ENCODE peak calls at places on chromosomes 5 and 9, in seven cellular contexts. One of them, this sample, is unnamed.

GRCh38 chr5:15203376-15203775 is 296.6 kb upstream of the FBXL7 start:
- DNase-seq in transverse colon: no peak
- DNase-seq in epithelial cell of esophagus: peak
- DNase-seq in AG09309: no peak
- DNase-seq in OCI-LY7: no peak
- DNase-seq in pancreas: no peak
- DNase-seq in IMR-90: peak
- DNase-seq in this sample: no peak

GRCh38 chr9:76143834-76144233 is 250.4 kb downstream of the RFK start:
- DNase-seq in OCI-LY7: no peak
- DNase-seq in pancreas: no peak
- DNase-seq in IMR-90: peak
- DNase-seq in epithelial cell of esophagus: no peak
- DNase-seq in transverse colon: no peak
- DNase-seq in AG09309: no peak
- DNase-seq in this sample: no peak

GRCh38 chr9:125987420-125987819 is 240.2 kb downstream of the PBX3 start:
- DNase-seq in pancreas: no peak
- DNase-seq in transverse colon: no peak
- DNase-seq in IMR-90: no peak
- DNase-seq in epithelial cell of esophagus: no peak
- DNase-seq in OCI-LY7: no peak
- DNase-seq in AG09309: no peak
- DNase-seq in this sample: no peak

GRCh38 chr5:154244476-154244875 is 53.9 kb downstream of the GALNT10 start:
- DNase-seq in IMR-90: no peak
- DNase-seq in transverse colon: no peak
- DNase-seq in epithelial cell of esophagus: no peak
- DNase-seq in OCI-LY7: no peak
- DNase-seq in AG09309: no peak
- DNase-seq in pancreas: no peak
- DNase-seq in this sample: no peak

GRCh38 chr5:34957857-34958690 is 28.7 kb downstream of the DNAJC21 start:
- DNase-seq in OCI-LY7: peak
- DNase-seq in transverse colon: no peak
- DNase-seq in AG09309: no peak
- DNase-seq in epithelial cell of esophagus: peak
- DNase-seq in IMR-90: peak
- DNase-seq in pancreas: no peak
- DNase-seq in this sample: peak

GRCh38 chr9:36848946-36849345 is 185.1 kb downstream of the PAX5 start:
- DNase-seq in AG09309: no peak
- DNase-seq in pancreas: no peak
- DNase-seq in epithelial cell of esophagus: no peak
- DNase-seq in OCI-LY7: no peak
- DNase-seq in IMR-90: no peak
- DNase-seq in transverse colon: no peak
- DNase-seq in this sample: no peak

GRCh38 chr5:134555889-134556311 is 30.4 kb downstream of the JADE2 start:
- DNase-seq in epithelial cell of esophagus: peak
- DNase-seq in IMR-90: peak
- DNase-seq in pancreas: no peak
- DNase-seq in OCI-LY7: peak
- DNase-seq in transverse colon: peak
- DNase-seq in AG09309: peak
- DNase-seq in this sample: peak

GRCh38 chr5:95520176-95520575 is 34.6 kb downstream of the SKIC3 start:
- DNase-seq in OCI-LY7: no peak
- DNase-seq in AG09309: no peak
- DNase-seq in IMR-90: no peak
- DNase-seq in epithelial cell of esophagus: no peak
- DNase-seq in pancreas: no peak
- DNase-seq in transverse colon: no peak
- DNase-seq in this sample: no peak

GRCh38 chr5:39400711-39401385 is 23.9 kb downstream of the DAB2 start:
- DNase-seq in OCI-LY7: no peak
- DNase-seq in epithelial cell of esophagus: no peak
- DNase-seq in AG09309: no peak
- DNase-seq in pancreas: no peak
- DNase-seq in IMR-90: peak
- DNase-seq in transverse colon: no peak
- DNase-seq in this sample: peak

GRCh38 chr5:150413176-150413901 is 629 bp upstream of the CD74 start:
- DNase-seq in pancreas: no peak
- DNase-seq in IMR-90: no peak
- DNase-seq in epithelial cell of esophagus: no peak
- DNase-seq in OCI-LY7: peak
- DNase-seq in transverse colon: no peak
- DNase-seq in AG09309: no peak
- DNase-seq in this sample: no peak

GRCh38 chr5:150412319-150413175 is at the start of gene CD74:
- DNase-seq in epithelial cell of esophagus: peak
- DNase-seq in OCI-LY7: peak
- DNase-seq in IMR-90: peak
- DNase-seq in AG09309: no peak
- DNase-seq in pancreas: peak
- DNase-seq in transverse colon: peak
- DNase-seq in this sample: peak

GRCh38 chr5:150410524-150411244 is 2.0 kb downstream of the CD74 start:
- DNase-seq in transverse colon: peak
- DNase-seq in OCI-LY7: peak
- DNase-seq in IMR-90: peak
- DNase-seq in epithelial cell of esophagus: peak
- DNase-seq in pancreas: peak
- DNase-seq in AG09309: peak
- DNase-seq in this sample: peak

GRCh38 chr5:150409638-150410523 is 2.8 kb downstream of the CD74 start:
- DNase-seq in AG09309: peak
- DNase-seq in pancreas: peak
- DNase-seq in epithelial cell of esophagus: peak
- DNase-seq in OCI-LY7: peak
- DNase-seq in IMR-90: peak
- DNase-seq in transverse colon: peak
- DNase-seq in this sample: peak

GRCh38 chr5:150411245-150411979 is 1.3 kb downstream of the CD74 start:
- DNase-seq in epithelial cell of esophagus: peak
- DNase-seq in transverse colon: peak
- DNase-seq in pancreas: peak
- DNase-seq in AG09309: no peak
- DNase-seq in OCI-LY7: peak
- DNase-seq in IMR-90: peak
- DNase-seq in this sample: no peak
- H3K4me3 ChIP-seq in epithelial cell of esophagus: no peak
- H3K4me3 ChIP-seq in transverse colon: no peak
- H3K4me3 ChIP-seq in pancreas: peak
- H3K4me3 ChIP-seq in AG09309: no peak
- H3K4me3 ChIP-seq in OCI-LY7: peak
- H3K4me3 ChIP-seq in IMR-90: no peak
- H3K4me3 ChIP-seq in this sample: no peak

GRCh38 chr5:52360985-52361384 is 426.7 kb upstream of the ITGA1 start:
- DNase-seq in OCI-LY7: no peak
- DNase-seq in pancreas: no peak
- DNase-seq in epithelial cell of esophagus: no peak
- DNase-seq in AG09309: no peak
- DNase-seq in IMR-90: no peak
- DNase-seq in transverse colon: no peak
- DNase-seq in this sample: no peak

GRCh38 chr5:52359261-52359660 is 428.5 kb upstream of the ITGA1 start:
- DNase-seq in IMR-90: no peak
- DNase-seq in pancreas: no peak
- DNase-seq in AG09309: no peak
- DNase-seq in epithelial cell of esophagus: no peak
- DNase-seq in OCI-LY7: no peak
- DNase-seq in transverse colon: no peak
- DNase-seq in this sample: no peak

DNA sequence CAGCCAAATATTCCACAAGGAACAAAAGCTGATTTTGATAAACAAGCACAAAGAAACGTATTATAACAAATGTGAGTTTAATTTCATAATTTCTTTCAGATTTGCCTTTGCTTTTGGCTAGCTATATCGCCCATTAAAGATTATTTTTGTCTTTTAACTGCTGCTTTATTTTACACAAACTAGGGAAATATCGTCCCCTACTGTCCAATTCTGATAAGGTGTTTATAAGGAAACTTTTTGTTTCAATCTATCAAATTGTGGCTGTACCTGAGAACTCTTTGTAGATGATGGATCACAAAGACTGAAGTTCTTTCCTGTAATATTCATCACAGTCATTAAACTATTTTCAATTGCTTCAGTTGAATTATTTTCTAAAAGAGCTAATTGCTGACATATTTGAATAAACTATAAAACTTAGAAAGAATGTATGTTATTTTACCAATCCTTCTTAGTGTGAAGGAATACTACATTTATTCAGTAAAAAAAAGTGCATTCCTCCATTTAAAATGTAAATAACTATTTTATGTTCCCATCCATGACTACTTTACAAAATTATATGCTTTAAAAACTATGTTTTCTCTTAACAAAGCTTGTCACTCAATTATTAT is 431.3 kb upstream of the ITGA1 start:
- DNase-seq in transverse colon: no peak
- DNase-seq in OCI-LY7: peak
- DNase-seq in epithelial cell of esophagus: peak
- DNase-seq in IMR-90: peak
- DNase-seq in AG09309: no peak
- DNase-seq in pancreas: no peak
- DNase-seq in this sample: peak
- TF ChIP-seq CTCF in transverse colon: peak
- TF ChIP-seq CTCF in OCI-LY7: peak
- TF ChIP-seq CTCF in epithelial cell of esophagus: peak
- TF ChIP-seq CTCF in IMR-90: peak
- TF ChIP-seq CTCF in AG09309: peak
- TF ChIP-seq CTCF in pancreas: no peak
- TF ChIP-seq CTCF in this sample: peak

GRCh38 chr9:14031015-14031414 is 282.9 kb downstream of the NFIB start:
- DNase-seq in AG09309: no peak
- DNase-seq in OCI-LY7: no peak
- DNase-seq in transverse colon: no peak
- DNase-seq in IMR-90: peak
- DNase-seq in pancreas: no peak
- DNase-seq in epithelial cell of esophagus: peak
- DNase-seq in this sample: peak
- H3K4me3 ChIP-seq in AG09309: no peak
- H3K4me3 ChIP-seq in OCI-LY7: no peak
- H3K4me3 ChIP-seq in transverse colon: no peak
- H3K4me3 ChIP-seq in IMR-90: no peak
- H3K4me3 ChIP-seq in pancreas: no peak
- H3K4me3 ChIP-seq in epithelial cell of esophagus: no peak
- H3K4me3 ChIP-seq in this sample: no peak

GRCh38 chr5:174840435-174840834 is 116.1 kb downstream of the MSX2 start:
- DNase-seq in epithelial cell of esophagus: no peak
- DNase-seq in pancreas: no peak
- DNase-seq in IMR-90: no peak
- DNase-seq in AG09309: no peak
- DNase-seq in transverse colon: no peak
- DNase-seq in OCI-LY7: no peak
- DNase-seq in this sample: peak

GRCh38 chr5:174834081-174834480 is 109.7 kb downstream of the MSX2 start:
- DNase-seq in epithelial cell of esophagus: no peak
- DNase-seq in pancreas: no peak
- DNase-seq in transverse colon: no peak
- DNase-seq in AG09309: peak
- DNase-seq in IMR-90: no peak
- DNase-seq in OCI-LY7: no peak
- DNase-seq in this sample: no peak

GRCh38 chr5:174839196-174839595 is 114.8 kb downstream of the MSX2 start:
- DNase-seq in epithelial cell of esophagus: no peak
- DNase-seq in pancreas: no peak
- DNase-seq in IMR-90: no peak
- DNase-seq in OCI-LY7: no peak
- DNase-seq in AG09309: no peak
- DNase-seq in transverse colon: no peak
- DNase-seq in this sample: no peak

GRCh38 chr5:174843263-174844250 is 119.2 kb downstream of the MSX2 start:
- DNase-seq in transverse colon: no peak
- DNase-seq in pancreas: no peak
- DNase-seq in epithelial cell of esophagus: no peak
- DNase-seq in OCI-LY7: no peak
- DNase-seq in IMR-90: no peak
- DNase-seq in AG09309: no peak
- DNase-seq in this sample: peak

GRCh38 chr5:174837919-174838902 is 113.8 kb downstream of the MSX2 start:
- DNase-seq in pancreas: no peak
- DNase-seq in IMR-90: peak
- DNase-seq in epithelial cell of esophagus: peak
- DNase-seq in OCI-LY7: no peak
- DNase-seq in AG09309: peak
- DNase-seq in transverse colon: peak
- DNase-seq in this sample: peak
- TF ChIP-seq CTCF in pancreas: no peak
- TF ChIP-seq CTCF in IMR-90: no peak
- TF ChIP-seq CTCF in epithelial cell of esophagus: no peak
- TF ChIP-seq CTCF in OCI-LY7: peak
- TF ChIP-seq CTCF in AG09309: peak
- TF ChIP-seq CTCF in transverse colon: no peak
- TF ChIP-seq CTCF in this sample: peak

GRCh38 chr5:142925795-142926194 is 155.6 kb downstream of the ARHGAP26 start:
- DNase-seq in pancreas: peak
- DNase-seq in OCI-LY7: no peak
- DNase-seq in transverse colon: no peak
- DNase-seq in epithelial cell of esophagus: peak
- DNase-seq in IMR-90: peak
- DNase-seq in AG09309: peak
- DNase-seq in this sample: peak
- H3K4me3 ChIP-seq in pancreas: no peak
- H3K4me3 ChIP-seq in OCI-LY7: no peak
- H3K4me3 ChIP-seq in transverse colon: no peak
- H3K4me3 ChIP-seq in epithelial cell of esophagus: no peak
- H3K4me3 ChIP-seq in IMR-90: no peak
- H3K4me3 ChIP-seq in AG09309: no peak
- H3K4me3 ChIP-seq in this sample: no peak

This sample was measured in fibroblast of villous mesenchyme.